ENCODE peak calls at places on chromosomes 4 and X, in six cellular contexts. E is transverse colon, J is HCT116, S is K562, Q is stomach, U is sigmoid colon. T is an unnamed sample.

GRCh38 chr4:145481164-145481941 is at the start of gene SMAD1:
- DNase-seq in E (peak), J (peak), S (peak), Q (peak), U (peak), T (peak)

GRCh38 chrX:134460005-134460860 is at the start of gene HPRT1:
- DNase-seq in E (peak), J (peak), S (peak), Q (peak), U (peak), T (peak)

GRCh38 chr4:26044524-26044923 is 130.5 kb downstream of the SMIM20 start:
- DNase-seq in E (no peak), J (no peak), S (no peak), Q (no peak), U (no peak), T (no peak)

GRCh38 chr4:72084587-72085011 is 52.8 kb downstream of the NPFFR2 start:
- DNase-seq in E (no peak), J (no peak), S (no peak), Q (no peak), U (no peak), T (no peak)

GRCh38 chrX:132367314-132367713 is 121.5 kb downstream of the MBNL3 start:
- DNase-seq in E (no peak), J (no peak), S (no peak), Q (no peak), U (no peak), T (no peak)

GRCh38 chr4:13092702-13093101 is 391.4 kb downstream of the RAB28 start:
- DNase-seq in E (no peak), J (no peak), S (no peak), Q (no peak), U (no peak), T (no peak)

GRCh38 chrX:13985697-13986435 is 43.8 kb downstream of the GEMIN8 start:
- DNase-seq in E (no peak), J (no peak), S (no peak), Q (no peak), U (no peak), T (no peak)

GRCh38 chrX:132749406-132749805 is 209.0 kb downstream of the HS6ST2 start:
- DNase-seq in E (no peak), J (no peak), S (no peak), Q (no peak), U (no peak), T (no peak)

GRCh38 chr4:115687356-115687755 is 573.9 kb upstream of the NDST4 start:
- DNase-seq in E (no peak), J (no peak), S (no peak), Q (no peak), U (no peak), T (no peak)

GRCh38 chrX:51894697-51895336 is 1.4 kb downstream of the MAGED1 start:
- DNase-seq in E (peak), J (no peak), S (no peak), Q (no peak), U (peak), T (no peak)

GRCh38 chr4:52646096-52646495 is 13.0 kb downstream of the USP46 start:
- DNase-seq in E (no peak), J (no peak), S (no peak), Q (no peak), U (no peak), T (no peak)

GRCh38 chr4:54937501-54937900 is 187.9 kb downstream of the KDR start:
- DNase-seq in E (no peak), J (no peak), S (no peak), Q (no peak), U (no peak), T (no peak)

GRCh38 chrX:66021758-66022741 is 17.8 kb downstream of the VSIG4 start:
- DNase-seq in E (no peak), J (no peak), S (no peak), Q (no peak), U (no peak), T (no peak)
- TF ChIP-seq POLR2A in E (no peak), J (no peak), S (peak), Q (no peak), U (no peak), T (no peak)

DNA sequence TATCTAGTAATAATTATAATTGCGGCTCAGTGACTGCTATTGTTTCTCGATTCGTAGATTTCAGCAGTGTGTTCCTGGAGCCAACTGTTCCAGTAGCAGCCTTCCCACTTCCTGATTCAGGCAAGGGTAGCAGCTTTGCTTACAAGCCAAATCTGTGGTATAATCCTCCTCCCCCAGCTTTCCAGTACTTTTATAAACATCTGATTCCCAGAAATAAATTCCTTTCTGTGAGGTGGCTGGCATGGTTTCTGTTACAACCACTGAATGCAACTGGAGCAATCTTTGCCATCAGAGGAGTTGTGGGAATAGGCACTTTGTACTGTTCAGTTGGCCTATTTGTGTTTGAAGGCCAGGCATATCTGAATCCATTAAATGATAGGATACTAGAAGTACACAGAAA is 80.0 kb downstream of the GLRA3 start:
- DNase-seq in E (no peak), J (no peak), S (no peak), Q (no peak), U (no peak), T (no peak)
- TF ChIP-seq POLR2AphosphoS5 in E (no peak), J (no peak), S (no peak), Q (no peak), U (no peak), T (no peak)

GRCh38 chr4:67234296-67234695 is 311.0 kb downstream of the CENPC start:
- DNase-seq in E (no peak), J (no peak), S (no peak), Q (no peak), U (no peak), T (no peak)
- H3K27ac ChIP-seq in E (no peak), J (no peak), S (no peak), Q (no peak), U (no peak), T (no peak)

GRCh38 chr4:38174811-38175210 is 214.6 kb downstream of the PTTG2 start:
- DNase-seq in E (no peak), J (no peak), S (no peak), Q (no peak), U (no peak), T (no peak)

GRCh38 chr4:38179690-38180299 is 219.6 kb downstream of the PTTG2 start:
- DNase-seq in E (peak), J (no peak), S (peak), Q (peak), U (peak), T (peak)

GRCh38 chr4:38177792-38178665 is 217.8 kb downstream of the PTTG2 start:
- DNase-seq in E (peak), J (no peak), S (peak), Q (peak), U (peak), T (no peak)

GRCh38 chr4:38178666-38178995 is 218.4 kb downstream of the PTTG2 start:
- DNase-seq in E (no peak), J (no peak), S (no peak), Q (no peak), U (no peak), T (no peak)

DNA sequence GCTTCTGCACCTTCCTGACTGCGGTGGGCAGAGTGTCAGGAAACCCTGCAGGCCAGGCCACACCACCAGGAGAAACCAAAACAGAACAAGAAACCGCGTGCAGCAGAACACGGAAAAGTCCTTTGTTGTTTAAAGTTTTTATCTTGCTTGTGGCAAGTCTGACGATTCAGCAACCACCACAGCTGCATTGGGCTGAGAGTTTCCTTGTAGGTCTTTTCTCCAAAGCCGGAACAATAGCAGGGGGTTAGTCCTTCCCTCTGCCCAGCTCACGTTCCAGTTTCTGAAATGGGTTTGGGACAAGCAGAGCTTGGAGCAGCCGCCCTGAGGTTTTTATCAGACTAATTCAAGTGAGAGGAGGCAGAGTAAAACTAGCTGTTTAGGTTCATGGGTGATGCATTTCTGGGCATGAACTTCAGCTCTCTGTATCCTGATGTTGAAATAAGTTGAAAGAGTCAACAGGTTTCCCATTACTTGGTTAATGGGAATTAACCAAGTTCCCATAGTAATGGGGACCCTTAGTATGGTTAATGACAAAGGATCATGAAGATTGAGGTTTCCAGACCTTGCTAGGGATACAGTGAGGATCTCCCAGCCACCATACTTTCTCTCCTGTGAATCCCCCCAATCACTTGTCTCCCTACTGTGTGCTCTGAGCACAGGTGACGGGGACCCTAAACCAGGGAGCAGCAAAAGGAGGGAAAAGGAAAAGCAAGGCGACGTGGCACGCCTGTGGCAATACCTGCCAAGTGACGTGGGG is 217.0 kb downstream of the PTTG2 start:
- DNase-seq in E (peak), J (no peak), S (no peak), Q (peak), U (no peak), T (no peak)
- TF ChIP-seq POLR2A in E (no peak), J (no peak), S (no peak), Q (no peak), U (no peak), T (no peak)

GRCh38 chr4:82899339-82899738 is 1.2 kb upstream of the THAP9 start:
- DNase-seq in E (no peak), J (no peak), S (no peak), Q (no peak), U (no peak), T (no peak)
- TF ChIP-seq POLR2AphosphoS5 in E (no peak), J (no peak), S (no peak), Q (no peak), U (no peak), T (no peak)

GRCh38 chrX:48934581-48935331 is 15.9 kb upstream of the PIM2 start:
- DNase-seq in E (no peak), J (no peak), S (no peak), Q (no peak), U (no peak), T (no peak)
- H3K27ac ChIP-seq in E (no peak), J (no peak), S (peak), Q (no peak), U (no peak), T (no peak)

GRCh38 chrX:72573158-72573511 is 492 bp upstream of the HDAC8 start:
- DNase-seq in E (no peak), J (no peak), S (peak), Q (no peak), U (no peak), T (no peak)

GRCh38 chrX:72569786-72570185 is 2.9 kb downstream of the HDAC8 start:
- DNase-seq in E (no peak), J (no peak), S (no peak), Q (no peak), U (no peak), T (no peak)

GRCh38 chrX:72576161-72576896 is 3.7 kb upstream of the HDAC8 start:
- DNase-seq in E (no peak), J (no peak), S (no peak), Q (no peak), U (no peak), T (no peak)

GRCh38 chrX:72568406-72569092 is 4.1 kb downstream of the HDAC8 start:
- DNase-seq in E (no peak), J (no peak), S (no peak), Q (no peak), U (no peak), T (no peak)

DNA sequence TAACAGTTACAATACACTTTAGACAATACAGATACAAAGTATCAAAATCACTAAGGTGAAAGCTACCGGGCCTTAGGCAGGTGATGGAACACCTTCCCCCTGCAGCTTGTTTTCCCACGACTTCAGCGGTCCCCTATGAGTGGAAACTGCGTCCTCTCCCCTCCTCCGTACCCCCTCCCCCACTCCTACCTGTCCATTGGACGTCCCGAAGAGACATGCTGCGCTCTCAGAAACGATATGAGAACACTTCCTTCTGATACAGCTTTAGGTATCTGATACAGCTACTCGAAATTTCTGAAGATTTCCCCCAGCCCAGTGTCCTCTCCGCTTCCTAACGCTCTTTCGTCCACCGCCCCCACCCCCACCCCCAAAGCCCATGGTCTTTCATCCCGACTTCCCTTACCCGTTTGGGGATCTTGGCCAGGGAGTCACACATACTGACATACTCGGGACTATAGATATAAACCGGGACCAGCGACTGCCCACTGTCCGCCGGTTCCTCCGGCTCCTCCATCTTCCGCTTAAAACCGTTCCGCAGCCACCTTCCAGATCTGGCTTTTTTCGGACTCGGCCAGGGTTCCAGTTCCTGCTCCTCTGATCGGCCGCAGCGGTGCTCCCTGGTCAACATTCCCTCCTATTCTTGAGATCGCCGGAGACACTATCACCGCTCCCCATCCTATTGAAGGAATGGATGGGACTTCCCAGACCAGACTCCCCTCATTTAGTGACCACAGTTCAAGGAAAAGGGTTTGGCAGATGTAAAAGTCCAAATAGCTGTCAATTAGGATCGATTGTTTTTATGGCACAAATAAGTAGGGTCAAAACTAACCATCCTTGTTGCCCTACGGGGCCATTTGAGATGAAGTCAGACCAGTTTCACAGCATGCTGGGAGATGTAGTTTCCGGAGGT is at the start of gene HDAC8:
- DNase-seq in E (peak), J (peak), S (peak), Q (peak), U (peak), T (peak)
- TF ChIP-seq POLR2A in E (no peak), J (no peak), S (peak), Q (no peak), U (no peak), T (no peak)

GRCh38 chr4:6492861-6493667 is 20.6 kb upstream of the PPP2R2C start:
- DNase-seq in E (no peak), J (no peak), S (no peak), Q (no peak), U (no peak), T (peak)
- TF ChIP-seq POLR2AphosphoS5 in E (no peak), J (no peak), S (no peak), Q (no peak), U (no peak), T (no peak)

T was measured in breast epithelium.